ENCODE peak calls at places on chromosome 20, in five cellular contexts. One of them, this sample, is unnamed.

GRCh38 chr20:59932616-59933295 is 681 bp downstream of the SYCP2 start:
- DNase-seq in left lung: no peak
- DNase-seq in body of pancreas: no peak
- DNase-seq in tibial artery: peak; percentile 56
- DNase-seq in HepG2: no peak
- DNase-seq in this sample: no peak

GRCh38 chr20:2131366-2131765 is 29.7 kb downstream of the STK35 start:
- DNase-seq in left lung: no peak
- DNase-seq in HepG2: no peak
- DNase-seq in tibial artery: no peak
- DNase-seq in body of pancreas: no peak
- DNase-seq in this sample: no peak

GRCh38 chr20:60381643-60382400 is 423.6 kb downstream of the CDH26 start:
- DNase-seq in HepG2: no peak
- DNase-seq in body of pancreas: no peak
- DNase-seq in left lung: no peak
- DNase-seq in tibial artery: no peak
- DNase-seq in this sample: no peak

GRCh38 chr20:41005361-41005729 is 23.3 kb upstream of the TOP1 start:
- DNase-seq in body of pancreas: peak; percentile 74
- DNase-seq in tibial artery: peak; percentile 90
- DNase-seq in left lung: peak; percentile 80
- DNase-seq in HepG2: no peak
- DNase-seq in this sample: no peak

GRCh38 chr20:53547664-53548239 is 45.9 kb downstream of the ZNF217 start:
- DNase-seq in HepG2: peak; percentile 84
- DNase-seq in tibial artery: no peak
- DNase-seq in body of pancreas: peak; percentile 39
- DNase-seq in left lung: no peak
- DNase-seq in this sample: peak; percentile 17

GRCh38 chr20:1326031-1326930 is 2.7 kb downstream of the SDCBP2 start:
- DNase-seq in left lung: no peak
- DNase-seq in tibial artery: peak; percentile 17
- DNase-seq in body of pancreas: peak; percentile 4
- DNase-seq in HepG2: no peak
- DNase-seq in this sample: no peak

GRCh38 chr20:30487947-30488926 is 769.2 kb upstream of the DEFB115 start:
- DNase-seq in tibial artery: no peak
- DNase-seq in left lung: no peak
- DNase-seq in body of pancreas: no peak
- DNase-seq in HepG2: no peak
- DNase-seq in this sample: no peak

GRCh38 chr20:50251992-50252491 is 61.4 kb downstream of the CEBPB start:
- DNase-seq in HepG2: no peak
- DNase-seq in tibial artery: no peak
- DNase-seq in left lung: no peak
- DNase-seq in body of pancreas: no peak
- DNase-seq in this sample: no peak

GRCh38 chr20:20065366-20065765 is 13.0 kb downstream of the CFAP61 start:
- DNase-seq in HepG2: no peak
- DNase-seq in body of pancreas: no peak
- DNase-seq in tibial artery: no peak
- DNase-seq in left lung: no peak
- DNase-seq in this sample: no peak

GRCh38 chr20:22617160-22617559 is 32.8 kb upstream of the FOXA2 start:
- DNase-seq in tibial artery: no peak
- DNase-seq in body of pancreas: peak; percentile 79
- DNase-seq in left lung: peak; percentile 57
- DNase-seq in HepG2: peak; percentile 58
- DNase-seq in this sample: no peak

GRCh38 chr20:2195614-2196013 is 94.0 kb downstream of the STK35 start:
- DNase-seq in body of pancreas: no peak
- DNase-seq in tibial artery: no peak
- DNase-seq in HepG2: no peak
- DNase-seq in left lung: no peak
- DNase-seq in this sample: no peak

GRCh38 chr20:50758469-50758868 is 27.1 kb downstream of the PARD6B start:
- DNase-seq in tibial artery: no peak
- DNase-seq in left lung: no peak
- DNase-seq in HepG2: no peak
- DNase-seq in body of pancreas: no peak
- DNase-seq in this sample: no peak

GRCh38 chr20:43681991-43682410 is 15.1 kb downstream of the MYBL2 start:
- DNase-seq in left lung: no peak
- DNase-seq in HepG2: no peak
- DNase-seq in tibial artery: no peak
- DNase-seq in body of pancreas: peak; percentile 21
- DNase-seq in this sample: no peak

GRCh38 chr20:36317675-36318074 is 11.5 kb downstream of the DLGAP4 start:
- DNase-seq in body of pancreas: no peak
- DNase-seq in HepG2: no peak
- DNase-seq in left lung: no peak
- DNase-seq in tibial artery: no peak
- DNase-seq in this sample: no peak

GRCh38 chr20:9442858-9443257 is 71.5 kb upstream of the LAMP5 start:
- DNase-seq in HepG2: peak; percentile 39
- DNase-seq in body of pancreas: no peak
- DNase-seq in left lung: no peak
- DNase-seq in tibial artery: no peak
- DNase-seq in this sample: no peak

GRCh38 chr20:10647471-10647870 is 26.3 kb downstream of the JAG1 start:
- DNase-seq in tibial artery: peak; percentile 68
- DNase-seq in HepG2: peak; percentile 56
- DNase-seq in body of pancreas: no peak
- DNase-seq in left lung: no peak
- DNase-seq in this sample: no peak

GRCh38 chr20:33515569-33516216 is 25.8 kb downstream of the CBFA2T2 start:
- DNase-seq in tibial artery: no peak
- DNase-seq in HepG2: peak; percentile 27
- DNase-seq in left lung: no peak
- DNase-seq in body of pancreas: no peak
- DNase-seq in this sample: no peak

GRCh38 chr20:23774081-23774480 is 23.3 kb upstream of the CST1 start:
- DNase-seq in HepG2: no peak
- DNase-seq in tibial artery: no peak
- DNase-seq in body of pancreas: no peak
- DNase-seq in left lung: no peak
- DNase-seq in this sample: no peak

GRCh38 chr20:49750611-49751396 is 37.1 kb upstream of the B4GALT5 start:
- DNase-seq in HepG2: no peak
- DNase-seq in left lung: no peak
- DNase-seq in body of pancreas: no peak
- DNase-seq in tibial artery: no peak
- DNase-seq in this sample: no peak

GRCh38 chr20:40207618-40208017 is 481.4 kb downstream of the MAFB start:
- DNase-seq in body of pancreas: no peak
- DNase-seq in tibial artery: no peak
- DNase-seq in left lung: no peak
- DNase-seq in HepG2: no peak
- DNase-seq in this sample: no peak

GRCh38 chr20:46355778-46356177 is 47.5 kb upstream of the CDH22 start:
- DNase-seq in HepG2: no peak
- DNase-seq in tibial artery: no peak
- DNase-seq in left lung: no peak
- DNase-seq in body of pancreas: no peak
- DNase-seq in this sample: no peak
- H3K4me1 ChIP-seq in HepG2: peaks cover 28% of the 10 kb centered on the region
- H3K4me1 ChIP-seq in tibial artery: no peaks in the 10 kb centered on the region
- H3K4me1 ChIP-seq in left lung: no peaks in the 10 kb centered on the region
- H3K4me1 ChIP-seq in body of pancreas: peaks cover 12% of the 10 kb centered on the region
- H3K4me1 ChIP-seq in this sample: peaks cover 45% of the 10 kb centered on the region

DNA sequence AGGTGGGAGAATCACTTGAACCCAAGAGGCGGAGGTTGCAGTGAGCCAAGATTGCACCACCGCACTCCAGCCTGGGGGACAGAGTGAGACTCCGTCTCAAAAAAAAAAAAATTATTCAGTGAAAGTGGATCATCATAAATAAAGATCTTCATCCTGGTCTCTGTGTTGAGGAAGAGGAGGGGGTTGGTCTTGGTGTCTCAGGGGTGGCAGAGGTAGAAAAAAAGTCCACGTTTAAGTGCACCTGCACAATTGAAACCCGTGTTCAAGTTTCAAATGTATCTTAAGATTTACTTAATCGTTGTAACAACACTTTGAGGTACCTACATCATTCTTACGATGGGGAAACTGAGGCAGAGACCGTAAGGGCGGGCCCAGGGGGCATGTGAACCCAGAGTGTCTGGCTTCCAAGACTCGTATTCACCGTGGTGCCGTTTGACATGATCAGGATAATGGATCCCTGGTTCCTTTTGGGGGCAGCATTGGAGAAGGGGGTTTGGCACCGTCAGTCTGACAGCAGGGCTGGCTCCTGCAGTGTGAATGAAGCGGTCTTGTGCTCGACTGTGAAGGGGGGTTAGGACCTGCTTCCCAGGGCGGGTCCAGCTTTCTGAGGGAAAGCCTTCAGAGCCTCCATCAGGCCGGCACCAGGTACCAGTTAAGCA is 32.9 kb upstream of the ID1 start:
- DNase-seq in body of pancreas: no peak
- DNase-seq in HepG2: no peak
- DNase-seq in left lung: no peak
- DNase-seq in tibial artery: no peak
- DNase-seq in this sample: no peak
- H3K4me3 ChIP-seq in body of pancreas: no peak overlapping the region
- H3K4me3 ChIP-seq in HepG2: peak overlapping the region; percentile 51
- H3K4me3 ChIP-seq in left lung: peak overlapping the region; percentile 46
- H3K4me3 ChIP-seq in tibial artery: peak overlapping the region; percentile 59
- H3K4me3 ChIP-seq in this sample: peak overlapping the region; percentile 79

GRCh38 chr20:62051166-62051900 is 14.3 kb downstream of the TAF4 start:
- DNase-seq in left lung: no peak
- DNase-seq in HepG2: no peak
- DNase-seq in body of pancreas: no peak
- DNase-seq in tibial artery: no peak
- DNase-seq in this sample: no peak

GRCh38 chr20:62051901-62052255 is 13.8 kb downstream of the TAF4 start:
- DNase-seq in left lung: no peak
- DNase-seq in HepG2: no peak
- DNase-seq in tibial artery: no peak
- DNase-seq in body of pancreas: no peak
- DNase-seq in this sample: no peak

GRCh38 chr20:62052842-62053464 is 12.7 kb downstream of the TAF4 start:
- DNase-seq in body of pancreas: no peak
- DNase-seq in HepG2: no peak
- DNase-seq in left lung: no peak
- DNase-seq in tibial artery: no peak
- DNase-seq in this sample: no peak

GRCh38 chr20:62053465-62054196 is 12.1 kb downstream of the TAF4 start:
- DNase-seq in tibial artery: no peak
- DNase-seq in HepG2: no peak
- DNase-seq in body of pancreas: no peak
- DNase-seq in left lung: no peak
- DNase-seq in this sample: no peak

DNA sequence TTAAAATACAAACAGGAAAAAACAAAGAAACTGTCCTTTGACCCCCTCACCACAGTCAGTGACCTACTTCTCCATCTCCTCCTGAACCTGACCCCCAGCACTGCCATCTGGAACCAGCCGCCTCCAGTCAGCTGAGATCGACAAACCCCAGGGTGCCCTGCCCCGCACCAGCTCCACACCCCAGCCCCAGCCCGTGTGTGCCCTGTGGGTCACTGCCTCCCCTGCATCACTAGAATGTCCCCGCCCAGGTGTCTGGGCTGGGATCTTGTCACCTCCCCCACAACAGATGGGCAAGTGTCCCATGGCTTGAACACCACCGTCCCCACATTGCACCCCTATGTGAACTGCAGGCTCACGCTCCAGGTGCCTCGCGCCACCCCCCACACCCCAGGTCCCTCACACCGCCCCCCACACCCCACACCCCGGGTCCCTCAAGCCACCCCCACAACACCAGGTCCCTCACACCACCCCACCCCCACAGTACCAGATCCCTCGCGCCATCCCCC is 13.3 kb downstream of the TAF4 start:
- DNase-seq in left lung: no peak
- DNase-seq in HepG2: no peak
- DNase-seq in tibial artery: no peak
- DNase-seq in body of pancreas: no peak
- DNase-seq in this sample: no peak
- H3K4me1 ChIP-seq in left lung: no peaks in the 10 kb centered on the region
- H3K4me1 ChIP-seq in HepG2: no peaks in the 10 kb centered on the region
- H3K4me1 ChIP-seq in tibial artery: no peaks in the 10 kb centered on the region
- H3K4me1 ChIP-seq in body of pancreas: peaks cover 4% of the 10 kb centered on the region
- H3K4me1 ChIP-seq in this sample: peaks cover 11% of the 10 kb centered on the region

DNA sequence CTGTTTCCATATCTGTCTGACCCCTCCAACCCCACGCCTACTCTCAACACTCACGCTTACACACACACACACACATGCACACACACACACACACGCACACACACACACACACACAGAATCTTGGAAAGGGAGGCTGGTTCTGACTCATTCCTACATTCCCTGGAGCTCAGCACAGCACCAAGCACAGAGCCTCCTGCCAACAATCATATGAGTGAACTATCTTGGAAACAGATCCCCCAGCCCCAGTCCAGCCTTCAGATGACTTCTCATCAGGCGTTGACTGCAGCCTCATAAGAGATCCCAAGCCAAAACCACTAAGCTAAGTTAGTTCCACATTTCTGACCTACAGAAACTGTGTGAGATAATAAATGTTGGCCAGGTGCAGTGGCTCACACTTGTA is 14.1 kb upstream of the HCK start:
- DNase-seq in left lung: no peak
- DNase-seq in tibial artery: no peak
- DNase-seq in body of pancreas: no peak
- DNase-seq in HepG2: no peak
- DNase-seq in this sample: no peak
- H3K4me3 ChIP-seq in left lung: no peak overlapping the region
- H3K4me3 ChIP-seq in tibial artery: no peak overlapping the region
- H3K4me3 ChIP-seq in body of pancreas: no peak overlapping the region
- H3K4me3 ChIP-seq in HepG2: no peak overlapping the region
- H3K4me3 ChIP-seq in this sample: no peak overlapping the region

GRCh38 chr20:63367446-63368055 is 6.4 kb upstream of the CHRNA4 start:
- DNase-seq in left lung: no peak
- DNase-seq in body of pancreas: no peak
- DNase-seq in HepG2: peak; percentile 39
- DNase-seq in tibial artery: no peak
- DNase-seq in this sample: no peak

GRCh38 chr20:63366658-63367360 is 5.7 kb upstream of the CHRNA4 start:
- DNase-seq in left lung: no peak
- DNase-seq in HepG2: no peak
- DNase-seq in body of pancreas: no peak
- DNase-seq in tibial artery: no peak
- DNase-seq in this sample: no peak

GRCh38 chr20:63363981-63364536 is 2.9 kb upstream of the CHRNA4 start:
- DNase-seq in left lung: no peak
- DNase-seq in HepG2: no peak
- DNase-seq in body of pancreas: no peak
- DNase-seq in tibial artery: no peak
- DNase-seq in this sample: no peak

GRCh38 chr20:63364801-63365585 is 3.8 kb upstream of the CHRNA4 start:
- DNase-seq in left lung: no peak
- DNase-seq in HepG2: no peak
- DNase-seq in body of pancreas: no peak
- DNase-seq in tibial artery: no peak
- DNase-seq in this sample: no peak

GRCh38 chr20:63365601-63366509 is 4.7 kb upstream of the CHRNA4 start:
- DNase-seq in tibial artery: no peak
- DNase-seq in left lung: no peak
- DNase-seq in HepG2: no peak
- DNase-seq in body of pancreas: no peak
- DNase-seq in this sample: no peak
- H3K4me1 ChIP-seq in tibial artery: no peaks in the 10 kb centered on the region
- H3K4me1 ChIP-seq in left lung: no peaks in the 10 kb centered on the region
- H3K4me1 ChIP-seq in HepG2: peaks cover 54% of the 10 kb centered on the region
- H3K4me1 ChIP-seq in body of pancreas: peaks cover 2% of the 10 kb centered on the region
- H3K4me1 ChIP-seq in this sample: no peaks in the 10 kb centered on the region

This sample was measured in CD8-positive, alpha-beta T cell.